ENCODE peak calls at places on chromosomes 2 and 18, in six cellular contexts. One of them, this sample, is unnamed.

GRCh38 chr2:69959425-69959824 is 2.0 kb downstream of the ASPRV1 start:
- DNase-seq in K562: no peak
- DNase-seq in GM12891: no peak
- DNase-seq in HepG2: no peak
- DNase-seq in stomach: no peak
- DNase-seq in sigmoid colon: no peak
- DNase-seq in this sample: no peak

GRCh38 chr2:231395188-231396057 is at the start of gene B3GNT7:
- DNase-seq in GM12891: peak; percentile 74
- DNase-seq in K562: no peak
- DNase-seq in HepG2: no peak
- DNase-seq in stomach: peak; percentile 57
- DNase-seq in sigmoid colon: no peak
- DNase-seq in this sample: peak; percentile 77

GRCh38 chr2:241066893-241067341 is 35.2 kb downstream of the MTERF4 start:
- DNase-seq in HepG2: no peak
- DNase-seq in GM12891: no peak
- DNase-seq in sigmoid colon: peak; percentile 64
- DNase-seq in stomach: no peak
- DNase-seq in K562: no peak
- DNase-seq in this sample: peak; percentile 79

GRCh38 chr18:74242451-74243096 is 49.2 kb downstream of the CYB5A start:
- DNase-seq in K562: peak; percentile 85
- DNase-seq in sigmoid colon: no peak
- DNase-seq in GM12891: no peak
- DNase-seq in HepG2: peak; percentile 65
- DNase-seq in stomach: no peak
- DNase-seq in this sample: peak; percentile 20

GRCh38 chr18:29154196-29154757 is 977.3 kb upstream of the CDH2 start:
- DNase-seq in GM12891: no peak
- DNase-seq in K562: no peak
- DNase-seq in HepG2: no peak
- DNase-seq in stomach: no peak
- DNase-seq in sigmoid colon: no peak
- DNase-seq in this sample: no peak

GRCh38 chr2:101106453-101107181 is 44.6 kb downstream of the TBC1D8 start:
- DNase-seq in sigmoid colon: no peak
- DNase-seq in stomach: peak; percentile 56
- DNase-seq in GM12891: no peak
- DNase-seq in HepG2: peak; percentile 94
- DNase-seq in K562: no peak
- DNase-seq in this sample: no peak

GRCh38 chr2:57376985-57377384 is 669.6 kb upstream of the VRK2 start:
- DNase-seq in stomach: no peak
- DNase-seq in HepG2: no peak
- DNase-seq in GM12891: no peak
- DNase-seq in sigmoid colon: no peak
- DNase-seq in K562: no peak
- DNase-seq in this sample: peak; percentile 54

GRCh38 chr18:28332071-28332470 is 155.1 kb upstream of the CDH2 start:
- DNase-seq in GM12891: no peak
- DNase-seq in K562: no peak
- DNase-seq in sigmoid colon: no peak
- DNase-seq in HepG2: no peak
- DNase-seq in stomach: no peak
- DNase-seq in this sample: no peak

GRCh38 chr2:109644571-109645275 is 30.6 kb downstream of the SOWAHC start:
- DNase-seq in K562: no peak
- DNase-seq in HepG2: peak; percentile 100
- DNase-seq in GM12891: no peak
- DNase-seq in stomach: peak; percentile 50
- DNase-seq in sigmoid colon: no peak
- DNase-seq in this sample: peak; percentile 35

GRCh38 chr18:13237073-13237472 is 18.5 kb downstream of the LDLRAD4 start:
- DNase-seq in GM12891: no peak
- DNase-seq in sigmoid colon: no peak
- DNase-seq in K562: no peak
- DNase-seq in stomach: no peak
- DNase-seq in HepG2: no peak
- DNase-seq in this sample: no peak

GRCh38 chr2:138497294-138497693 is 4.3 kb upstream of the SPOPL start:
- DNase-seq in GM12891: no peak
- DNase-seq in HepG2: no peak
- DNase-seq in stomach: no peak
- DNase-seq in sigmoid colon: no peak
- DNase-seq in K562: no peak
- DNase-seq in this sample: no peak

GRCh38 chr2:74438248-74438647 is 3.5 kb downstream of the RTKN start:
- DNase-seq in sigmoid colon: no peak
- DNase-seq in stomach: no peak
- DNase-seq in K562: no peak
- DNase-seq in GM12891: no peak
- DNase-seq in HepG2: no peak
- DNase-seq in this sample: no peak

GRCh38 chr2:52976132-52976949 is 791.3 kb upstream of the CHAC2 start:
- DNase-seq in K562: no peak
- DNase-seq in sigmoid colon: no peak
- DNase-seq in HepG2: no peak
- DNase-seq in stomach: no peak
- DNase-seq in GM12891: no peak
- DNase-seq in this sample: peak; percentile 75

GRCh38 chr18:58178476-58178875 is 134.4 kb downstream of the NEDD4L start:
- DNase-seq in HepG2: peak; percentile 11
- DNase-seq in stomach: no peak
- DNase-seq in sigmoid colon: no peak
- DNase-seq in GM12891: no peak
- DNase-seq in K562: no peak
- DNase-seq in this sample: no peak

GRCh38 chr2:27765621-27766286 is 5.8 kb upstream of the MRPL33 start:
- DNase-seq in sigmoid colon: peak; percentile 68
- DNase-seq in K562: peak; percentile 54
- DNase-seq in GM12891: no peak
- DNase-seq in HepG2: no peak
- DNase-seq in stomach: peak; percentile 81
- DNase-seq in this sample: no peak

GRCh38 chr2:127093648-127094210 is 13.2 kb downstream of the BIN1 start:
- DNase-seq in stomach: no peak
- DNase-seq in K562: no peak
- DNase-seq in HepG2: no peak
- DNase-seq in sigmoid colon: no peak
- DNase-seq in GM12891: no peak
- DNase-seq in this sample: no peak

GRCh38 chr2:150271952-150272351 is 215.5 kb downstream of the RND3 start:
- DNase-seq in HepG2: no peak
- DNase-seq in GM12891: no peak
- DNase-seq in K562: no peak
- DNase-seq in stomach: no peak
- DNase-seq in sigmoid colon: no peak
- DNase-seq in this sample: no peak
- TF ChIP-seq POLR2AphosphoS5 in HepG2: no peak
- TF ChIP-seq POLR2AphosphoS5 in GM12891: no peak
- TF ChIP-seq POLR2AphosphoS5 in K562: no peak
- TF ChIP-seq POLR2AphosphoS5 in stomach: no peak
- TF ChIP-seq POLR2AphosphoS5 in sigmoid colon: no peak
- TF ChIP-seq POLR2AphosphoS5 in this sample: no peak

GRCh38 chr2:202269585-202269984 is 4.0 kb downstream of the NOP58 start:
- DNase-seq in K562: peak; percentile 44
- DNase-seq in sigmoid colon: no peak
- DNase-seq in stomach: no peak
- DNase-seq in GM12891: no peak
- DNase-seq in HepG2: no peak
- DNase-seq in this sample: no peak
- TF ChIP-seq POLR2AphosphoS5 in K562: no peak
- TF ChIP-seq POLR2AphosphoS5 in sigmoid colon: no peak
- TF ChIP-seq POLR2AphosphoS5 in stomach: no peak
- TF ChIP-seq POLR2AphosphoS5 in GM12891: no peak
- TF ChIP-seq POLR2AphosphoS5 in HepG2: no peak
- TF ChIP-seq POLR2AphosphoS5 in this sample: no peak

DNA sequence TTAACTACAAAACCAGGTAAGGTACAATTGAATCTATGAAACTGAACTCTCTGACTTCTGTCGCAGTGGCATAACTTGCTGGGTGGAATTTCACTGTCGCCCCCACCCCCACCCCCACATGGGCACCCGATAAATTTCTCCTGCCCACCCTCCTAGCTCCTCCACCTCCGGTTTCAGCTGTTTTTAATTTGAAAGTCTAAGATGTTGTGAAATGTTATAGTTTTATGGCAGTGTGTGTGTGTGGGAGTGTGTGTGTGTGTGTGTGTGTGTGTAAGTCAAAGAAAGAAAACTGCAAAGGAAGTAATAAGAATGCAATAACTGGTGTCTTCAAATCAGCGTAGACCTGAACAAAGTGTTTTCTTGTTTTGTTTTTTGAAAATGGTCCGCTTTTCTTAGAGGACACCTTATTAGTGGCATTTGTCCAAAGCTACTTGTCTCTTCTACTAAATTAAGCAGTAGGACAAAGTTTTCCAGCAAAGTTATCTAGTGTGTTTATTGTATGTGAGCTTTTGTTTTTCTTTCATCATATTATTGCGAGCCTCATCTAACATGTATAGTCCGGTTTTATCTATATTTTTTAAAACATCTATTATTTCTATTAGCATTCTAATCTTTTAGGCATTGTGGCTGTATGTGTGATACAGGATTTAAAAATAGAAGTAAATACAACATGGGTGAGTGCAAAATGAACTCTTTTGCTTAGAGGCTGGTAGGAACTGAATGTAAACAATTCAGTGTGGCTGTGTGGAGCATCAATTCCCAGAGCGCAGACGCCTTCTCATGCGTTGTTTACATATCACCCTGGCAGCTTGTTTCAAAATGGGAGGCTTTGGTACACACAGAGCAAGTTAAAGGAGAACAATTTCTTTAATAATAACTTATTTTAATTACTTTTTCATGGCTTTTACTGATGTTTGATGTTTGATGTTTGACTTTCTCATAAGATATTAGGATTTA is 610 bp downstream of the DTNA start:
- DNase-seq in GM12891: no peak
- DNase-seq in sigmoid colon: no peak
- DNase-seq in HepG2: no peak
- DNase-seq in stomach: no peak
- DNase-seq in K562: no peak
- DNase-seq in this sample: no peak
- TF ChIP-seq POLR2AphosphoS5 in GM12891: no peak
- TF ChIP-seq POLR2AphosphoS5 in sigmoid colon: peak; percentile 59
- TF ChIP-seq POLR2AphosphoS5 in HepG2: no peak
- TF ChIP-seq POLR2AphosphoS5 in stomach: no peak
- TF ChIP-seq POLR2AphosphoS5 in K562: no peak
- TF ChIP-seq POLR2AphosphoS5 in this sample: no peak

GRCh38 chr2:219452361-219453317 is 18.0 kb downstream of the SPEG start:
- DNase-seq in K562: peak; percentile 38
- DNase-seq in GM12891: no peak
- DNase-seq in HepG2: no peak
- DNase-seq in sigmoid colon: peak; percentile 95
- DNase-seq in stomach: no peak
- DNase-seq in this sample: no peak
- TF ChIP-seq POLR2AphosphoS5 in K562: no peak
- TF ChIP-seq POLR2AphosphoS5 in GM12891: no peak
- TF ChIP-seq POLR2AphosphoS5 in HepG2: no peak
- TF ChIP-seq POLR2AphosphoS5 in sigmoid colon: peak; percentile 76
- TF ChIP-seq POLR2AphosphoS5 in stomach: no peak
- TF ChIP-seq POLR2AphosphoS5 in this sample: no peak

GRCh38 chr2:157779794-157780193 is 96.3 kb downstream of the ACVR1 start:
- DNase-seq in stomach: no peak
- DNase-seq in GM12891: no peak
- DNase-seq in sigmoid colon: no peak
- DNase-seq in K562: no peak
- DNase-seq in HepG2: no peak
- DNase-seq in this sample: no peak

GRCh38 chr2:157784169-157784822 is 91.8 kb downstream of the ACVR1 start:
- DNase-seq in HepG2: no peak
- DNase-seq in GM12891: no peak
- DNase-seq in K562: no peak
- DNase-seq in stomach: peak; percentile 80
- DNase-seq in sigmoid colon: peak; percentile 77
- DNase-seq in this sample: peak; percentile 49

GRCh38 chr2:157783180-157783579 is 93.0 kb downstream of the ACVR1 start:
- DNase-seq in sigmoid colon: no peak
- DNase-seq in HepG2: no peak
- DNase-seq in K562: no peak
- DNase-seq in stomach: no peak
- DNase-seq in GM12891: no peak
- DNase-seq in this sample: no peak

GRCh38 chr2:157780211-157780610 is 95.9 kb downstream of the ACVR1 start:
- DNase-seq in stomach: no peak
- DNase-seq in GM12891: no peak
- DNase-seq in sigmoid colon: no peak
- DNase-seq in K562: no peak
- DNase-seq in HepG2: no peak
- DNase-seq in this sample: no peak

GRCh38 chr2:157782057-157782845 is 93.9 kb downstream of the ACVR1 start:
- DNase-seq in GM12891: no peak
- DNase-seq in K562: peak; percentile 58
- DNase-seq in HepG2: peak; percentile 14
- DNase-seq in sigmoid colon: no peak
- DNase-seq in stomach: no peak
- DNase-seq in this sample: peak; percentile 45
- TF ChIP-seq POLR2AphosphoS5 in GM12891: no peak
- TF ChIP-seq POLR2AphosphoS5 in K562: no peak
- TF ChIP-seq POLR2AphosphoS5 in HepG2: no peak
- TF ChIP-seq POLR2AphosphoS5 in sigmoid colon: no peak
- TF ChIP-seq POLR2AphosphoS5 in stomach: no peak
- TF ChIP-seq POLR2AphosphoS5 in this sample: no peak

GRCh38 chr2:196291873-196292800 is 120.8 kb upstream of the STK17B start:
- DNase-seq in GM12891: no peak
- DNase-seq in stomach: no peak
- DNase-seq in HepG2: peak; percentile 12
- DNase-seq in K562: no peak
- DNase-seq in sigmoid colon: no peak
- DNase-seq in this sample: peak; percentile 42
- TF ChIP-seq POLR2AphosphoS5 in GM12891: no peak
- TF ChIP-seq POLR2AphosphoS5 in stomach: no peak
- TF ChIP-seq POLR2AphosphoS5 in HepG2: no peak
- TF ChIP-seq POLR2AphosphoS5 in K562: no peak
- TF ChIP-seq POLR2AphosphoS5 in sigmoid colon: no peak
- TF ChIP-seq POLR2AphosphoS5 in this sample: no peak

GRCh38 chr2:157438907-157439791 is 4.7 kb downstream of the CYTIP start:
- DNase-seq in stomach: no peak
- DNase-seq in HepG2: no peak
- DNase-seq in sigmoid colon: no peak
- DNase-seq in GM12891: no peak
- DNase-seq in K562: no peak
- DNase-seq in this sample: no peak
- TF ChIP-seq POLR2AphosphoS5 in stomach: no peak
- TF ChIP-seq POLR2AphosphoS5 in HepG2: no peak
- TF ChIP-seq POLR2AphosphoS5 in sigmoid colon: no peak
- TF ChIP-seq POLR2AphosphoS5 in GM12891: no peak
- TF ChIP-seq POLR2AphosphoS5 in K562: no peak
- TF ChIP-seq POLR2AphosphoS5 in this sample: no peak

GRCh38 chr2:181790716-181791649 is 100.5 kb upstream of the ITPRID2 start:
- DNase-seq in sigmoid colon: no peak
- DNase-seq in K562: peak; percentile 45
- DNase-seq in HepG2: peak; percentile 88
- DNase-seq in stomach: no peak
- DNase-seq in GM12891: no peak
- DNase-seq in this sample: no peak
- TF ChIP-seq POLR2AphosphoS5 in sigmoid colon: no peak
- TF ChIP-seq POLR2AphosphoS5 in K562: no peak
- TF ChIP-seq POLR2AphosphoS5 in HepG2: peak; percentile 50
- TF ChIP-seq POLR2AphosphoS5 in stomach: peak; percentile 9
- TF ChIP-seq POLR2AphosphoS5 in GM12891: no peak
- TF ChIP-seq POLR2AphosphoS5 in this sample: no peak

GRCh38 chr2:121047383-121047782 is 237.6 kb downstream of the TFCP2L1 start:
- DNase-seq in HepG2: no peak
- DNase-seq in GM12891: no peak
- DNase-seq in K562: no peak
- DNase-seq in stomach: no peak
- DNase-seq in sigmoid colon: no peak
- DNase-seq in this sample: no peak
- TF ChIP-seq POLR2AphosphoS5 in HepG2: no peak
- TF ChIP-seq POLR2AphosphoS5 in GM12891: no peak
- TF ChIP-seq POLR2AphosphoS5 in K562: no peak
- TF ChIP-seq POLR2AphosphoS5 in stomach: no peak
- TF ChIP-seq POLR2AphosphoS5 in sigmoid colon: no peak
- TF ChIP-seq POLR2AphosphoS5 in this sample: no peak

This sample was measured in GM23338.